ENCODE peak calls at places on chromosome 1, in nine cellular contexts. Z is mammary epithelial cell, W is heart left ventricle, Y is heart right ventricle, O is psoas muscle, X is left ventricle myocardium inferior, F is uterus, A is neural progenitor cell, D is pancreas. Q is an unnamed sample.

GRCh38 chr1:203476223-203476622 is 617 bp downstream of the PRELP start:
- DNase-seq in Z (no peak), W (no peak), Y (no peak), O (no peak), X (no peak), F (no peak), A (no peak), D (no peak), Q (peak; percentile 5)

GRCh38 chr1:41580520-41581172 is 96.2 kb upstream of the EDN2 start:
- DNase-seq in Z (no peak), W (no peak), Y (no peak), O (no peak), X (no peak), F (no peak), A (no peak), D (no peak), Q (no peak)

GRCh38 chr1:94329276-94329675 is 88.9 kb upstream of the ABCD3 start:
- DNase-seq in Z (no peak), W (no peak), Y (no peak), O (no peak), X (no peak), F (no peak), A (no peak), D (no peak), Q (no peak)

GRCh38 chr1:36530261-36530660 is 47.5 kb upstream of the CSF3R start:
- DNase-seq in Z (no peak), W (no peak), Y (no peak), O (no peak), X (no peak), F (no peak), A (no peak), D (no peak), Q (no peak)

GRCh38 chr1:108719253-108719652 is 6.5 kb downstream of the FNDC7 start:
- DNase-seq in Z (peak; percentile 20), W (no peak), Y (no peak), O (no peak), X (no peak), F (no peak), A (no peak), D (no peak), Q (no peak)

GRCh38 chr1:86317926-86318325 is 78.2 kb downstream of the ODF2L start:
- DNase-seq in Z (no peak), W (no peak), Y (no peak), O (no peak), X (no peak), F (no peak), A (no peak), D (no peak), Q (no peak)

GRCh38 chr1:115299266-115299665 is 38.8 kb downstream of the NGF start:
- DNase-seq in Z (peak; percentile 78), W (no peak), Y (no peak), O (no peak), X (no peak), F (no peak), A (no peak), D (no peak), Q (no peak)

GRCh38 chr1:41816061-41816460 is 102.7 kb downstream of the HIVEP3 start:
- DNase-seq in Z (no peak), W (no peak), Y (no peak), O (no peak), X (no peak), F (no peak), A (no peak), D (no peak), Q (no peak)

GRCh38 chr1:110068646-110069301 is 1.7 kb downstream of the ALX3 start:
- DNase-seq in Z (no peak), W (no peak), Y (no peak), O (peak; percentile 41), X (no peak), F (no peak), A (peak; percentile 75), D (no peak), Q (no peak)

GRCh38 chr1:22105611-22106207 is 37.2 kb downstream of the WNT4 start:
- DNase-seq in Z (peak; percentile 47), W (no peak), Y (no peak), O (no peak), X (no peak), F (no peak), A (peak; percentile 69), D (no peak), Q (no peak)

GRCh38 chr1:53266038-53266437 is 27.7 kb upstream of the MAGOH start:
- DNase-seq in Z (peak; percentile 12), W (no peak), Y (no peak), O (no peak), X (no peak), F (no peak), A (peak; percentile 43), D (no peak), Q (no peak)

GRCh38 chr1:45272943-45273342 is 53.8 kb upstream of the HPDL start:
- DNase-seq in Z (peak; percentile 87), W (no peak), Y (no peak), O (no peak), X (no peak), F (no peak), A (no peak), D (no peak), Q (no peak)

GRCh38 chr1:231628207-231628876 is 1.8 kb downstream of the DISC1 start:
- DNase-seq in Z (no peak), W (no peak), Y (no peak), O (no peak), X (no peak), F (no peak), A (no peak), D (no peak), Q (no peak)

GRCh38 chr1:39196244-39197215 is 8.0 kb upstream of the MACF1 start:
- DNase-seq in Z (peak; percentile 76), W (no peak), Y (peak; percentile 21), O (no peak), X (no peak), F (no peak), A (no peak), D (no peak), Q (no peak)

GRCh38 chr1:177209357-177209756 is 38.6 kb downstream of the BRINP2 start:
- DNase-seq in Z (peak; percentile 99), W (peak; percentile 52), Y (peak; percentile 59), O (peak; percentile 84), X (peak; percentile 51), F (peak; percentile 30), A (peak; percentile 28), D (no peak), Q (peak; percentile 83)

GRCh38 chr1:34694383-34694782 is 60.5 kb upstream of the GJB5 start:
- DNase-seq in Z (no peak), W (no peak), Y (no peak), O (no peak), X (no peak), F (no peak), A (no peak), D (no peak), Q (no peak)

GRCh38 chr1:163307479-163308171 is 14.1 kb upstream of the NUF2 start:
- DNase-seq in Z (peak; percentile 12), W (no peak), Y (no peak), O (no peak), X (no peak), F (no peak), A (no peak), D (no peak), Q (no peak)

DNA sequence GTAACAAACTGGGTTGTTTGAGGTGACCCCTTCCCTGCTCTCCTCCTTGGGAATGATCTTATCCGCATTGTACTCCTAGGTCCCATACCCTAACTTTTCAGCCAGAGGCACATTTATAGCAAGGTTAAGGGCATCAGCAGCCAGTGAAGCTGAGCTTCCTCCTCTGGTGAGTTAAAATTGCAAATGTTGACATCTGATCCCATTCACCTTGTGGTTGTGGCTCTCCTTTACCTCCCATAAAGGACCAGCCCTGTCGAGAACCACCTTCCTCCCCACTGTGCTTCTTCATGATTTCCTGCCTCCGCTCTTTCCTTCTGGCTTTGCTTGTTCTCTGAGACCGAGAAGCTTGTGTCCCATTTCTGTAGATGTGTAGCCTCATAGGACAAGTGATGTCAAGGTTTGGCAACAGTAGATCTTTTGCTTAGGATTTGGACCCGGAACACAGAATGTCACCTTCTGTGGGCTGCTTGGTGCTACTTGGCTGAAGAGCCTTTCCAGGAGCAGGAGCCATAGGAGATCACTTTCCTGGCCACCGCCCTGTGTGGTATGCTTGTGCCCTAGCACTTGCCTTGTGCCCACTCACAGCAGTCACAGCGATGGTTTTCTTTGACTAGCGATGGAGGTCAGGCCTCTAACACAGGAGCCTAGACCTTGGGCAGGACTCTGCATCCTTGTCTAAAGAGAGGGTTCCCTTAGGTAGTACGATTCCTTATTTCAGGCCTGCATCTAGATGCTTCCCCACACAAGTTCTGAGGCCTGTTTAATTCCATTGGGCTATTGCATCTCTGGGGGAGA is 18.8 kb downstream of the SZRD1 start:
- DNase-seq in Z (no peak), W (no peak), Y (no peak), O (no peak), X (no peak), F (no peak), A (no peak), D (no peak), Q (no peak)
- H3K27ac ChIP-seq in Z (no peak overlapping the region), W (peak overlapping the region; percentile 34), Y (no peak overlapping the region), O (peak overlapping the region; percentile 78), X (peak overlapping the region; percentile 65), F (peak overlapping the region; percentile 79), A (no peak overlapping the region), D (no peak overlapping the region), Q (no peak overlapping the region)

GRCh38 chr1:221729771-221730170 is 12.1 kb downstream of the DUSP10 start:
- DNase-seq in Z (peak; percentile 3), W (no peak), Y (no peak), O (no peak), X (no peak), F (no peak), A (no peak), D (no peak), Q (no peak)
- H3K4me1 ChIP-seq in Z (peaks cover 57% of the 10 kb centered on the region), W (peaks cover 10% of the 10 kb centered on the region), Y (peaks cover 47% of the 10 kb centered on the region), O (peaks cover 83% of the 10 kb centered on the region), X (peaks cover 69% of the 10 kb centered on the region), F (no peaks in the 10 kb centered on the region), A (peaks cover 7% of the 10 kb centered on the region), D (no peaks in the 10 kb centered on the region), Q (no peaks in the 10 kb centered on the region)

DNA sequence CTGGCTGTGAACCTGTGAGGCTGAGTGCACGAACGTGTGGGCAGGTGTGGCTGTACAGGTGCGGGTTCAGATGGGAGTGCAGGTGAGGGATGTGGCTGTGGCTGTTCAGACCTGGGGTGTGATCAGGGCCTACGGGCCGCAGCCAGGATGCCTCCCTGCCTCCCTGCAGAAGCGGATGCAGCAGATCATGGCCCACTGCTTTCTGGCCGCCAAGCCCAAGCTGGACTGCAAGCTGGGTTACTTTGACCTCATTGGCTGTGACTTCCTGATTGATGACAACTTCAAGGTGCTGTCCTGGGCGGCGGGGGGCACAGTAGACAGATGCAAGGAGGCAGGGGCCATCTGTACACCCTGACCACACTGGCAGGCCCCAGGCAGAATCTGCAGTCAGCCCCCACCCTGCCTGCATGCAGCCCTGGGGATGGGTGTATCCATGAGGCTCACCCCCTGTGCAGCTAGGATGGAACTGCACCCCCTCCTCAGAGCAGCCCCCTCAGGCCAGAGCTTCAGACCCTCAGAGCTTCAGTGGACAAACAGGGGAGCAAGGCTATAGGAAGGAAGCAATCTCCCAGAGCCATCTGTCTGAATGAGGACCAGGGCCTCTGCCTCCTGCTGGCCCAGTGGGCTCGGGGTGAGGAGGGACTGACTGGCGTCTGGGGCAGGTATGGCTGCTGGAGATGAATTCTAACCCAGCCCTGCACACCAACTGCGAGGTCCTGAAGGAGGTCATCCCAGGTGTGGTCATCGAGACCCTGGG is 9.8 kb downstream of the TNFRSF18 start:
- DNase-seq in Z (no peak), W (peak; percentile 5), Y (no peak), O (peak; percentile 44), X (peak; percentile 1), F (no peak), A (no peak), D (no peak), Q (peak; percentile 57)
- TF ChIP-seq CTCF in Z (no peak), W (no peak), Y (no peak), O (no peak), X (no peak), F (no peak), A (no peak), D (no peak), Q (no peak)

GRCh38 chr1:25129380-25129779 is 102.9 kb downstream of the SYF2 start:
- DNase-seq in Z (no peak), W (no peak), Y (no peak), O (no peak), X (no peak), F (no peak), A (no peak), D (no peak), Q (no peak)
- H3K27ac ChIP-seq in Z (no peak overlapping the region), W (no peak overlapping the region), Y (no peak overlapping the region), O (no peak overlapping the region), X (no peak overlapping the region), F (no peak overlapping the region), A (no peak overlapping the region), D (no peak overlapping the region), Q (no peak overlapping the region)

Q was measured in kidney.